ENCODE peak calls at places on chromosomes 16 and 17, in nine cellular contexts. One of them, this sample, is unnamed.

GRCh38 chr16:30659507-30660423 is 1.5 kb downstream of the FBRS start:
- DNase-seq in left lung: peak; percentile 58
- DNase-seq in nephron progenitor cell: peak; percentile 74
- DNase-seq in caudate nucleus: peak; percentile 20
- DNase-seq in iris pigment epithelial cell: peak; percentile 14
- DNase-seq in cardiac muscle cell: no peak
- DNase-seq in BJ: no peak
- DNase-seq in islet precursor cell: no peak
- DNase-seq in activated T-helper 1 cell treated with Interleukin-2 at 50 U/mL for 16 hours: peak; percentile 19
- DNase-seq in this sample: no peak

GRCh38 chr16:66275795-66276428 is 90.6 kb upstream of the CDH5 start:
- DNase-seq in left lung: no peak
- DNase-seq in nephron progenitor cell: peak; percentile 47
- DNase-seq in caudate nucleus: peak; percentile 6
- DNase-seq in iris pigment epithelial cell: peak; percentile 74
- DNase-seq in cardiac muscle cell: peak; percentile 87
- DNase-seq in BJ: no peak
- DNase-seq in islet precursor cell: peak; percentile 93
- DNase-seq in activated T-helper 1 cell treated with Interleukin-2 at 50 U/mL for 16 hours: no peak
- DNase-seq in this sample: no peak

GRCh38 chr16:7268182-7268581 is 64.5 kb upstream of the RBFOX1 start:
- DNase-seq in left lung: no peak
- DNase-seq in nephron progenitor cell: peak; percentile 56
- DNase-seq in caudate nucleus: no peak
- DNase-seq in iris pigment epithelial cell: peak; percentile 3
- DNase-seq in cardiac muscle cell: no peak
- DNase-seq in BJ: no peak
- DNase-seq in islet precursor cell: peak; percentile 74
- DNase-seq in activated T-helper 1 cell treated with Interleukin-2 at 50 U/mL for 16 hours: no peak
- DNase-seq in this sample: no peak

GRCh38 chr17:31490019-31490383 is 98.5 kb downstream of the RAB11FIP4 start:
- DNase-seq in left lung: no peak
- DNase-seq in nephron progenitor cell: no peak
- DNase-seq in caudate nucleus: no peak
- DNase-seq in iris pigment epithelial cell: no peak
- DNase-seq in cardiac muscle cell: no peak
- DNase-seq in BJ: no peak
- DNase-seq in islet precursor cell: no peak
- DNase-seq in activated T-helper 1 cell treated with Interleukin-2 at 50 U/mL for 16 hours: no peak
- DNase-seq in this sample: no peak

GRCh38 chr17:73172252-73172651 is 7.4 kb downstream of the SSTR2 start:
- DNase-seq in left lung: no peak
- DNase-seq in nephron progenitor cell: no peak
- DNase-seq in caudate nucleus: peak; percentile 2
- DNase-seq in iris pigment epithelial cell: no peak
- DNase-seq in cardiac muscle cell: no peak
- DNase-seq in BJ: no peak
- DNase-seq in islet precursor cell: no peak
- DNase-seq in activated T-helper 1 cell treated with Interleukin-2 at 50 U/mL for 16 hours: no peak
- DNase-seq in this sample: no peak

GRCh38 chr17:17041018-17041521 is 1.2 kb upstream of the MPRIP start:
- DNase-seq in left lung: peak; percentile 22
- DNase-seq in nephron progenitor cell: no peak
- DNase-seq in caudate nucleus: peak; percentile 67
- DNase-seq in iris pigment epithelial cell: no peak
- DNase-seq in cardiac muscle cell: no peak
- DNase-seq in BJ: no peak
- DNase-seq in islet precursor cell: peak; percentile 90
- DNase-seq in activated T-helper 1 cell treated with Interleukin-2 at 50 U/mL for 16 hours: no peak
- DNase-seq in this sample: no peak

GRCh38 chr17:19238167-19238505 is 970 bp downstream of the EPN2 start:
- DNase-seq in left lung: peak; percentile 37
- DNase-seq in nephron progenitor cell: peak; percentile 41
- DNase-seq in caudate nucleus: peak; percentile 53
- DNase-seq in iris pigment epithelial cell: no peak
- DNase-seq in cardiac muscle cell: no peak
- DNase-seq in BJ: no peak
- DNase-seq in islet precursor cell: peak; percentile 74
- DNase-seq in activated T-helper 1 cell treated with Interleukin-2 at 50 U/mL for 16 hours: no peak
- DNase-seq in this sample: no peak

GRCh38 chr16:86903068-86903467 is 324.7 kb downstream of the FOXL1 start:
- DNase-seq in left lung: no peak
- DNase-seq in nephron progenitor cell: no peak
- DNase-seq in caudate nucleus: no peak
- DNase-seq in iris pigment epithelial cell: no peak
- DNase-seq in cardiac muscle cell: no peak
- DNase-seq in BJ: no peak
- DNase-seq in islet precursor cell: no peak
- DNase-seq in activated T-helper 1 cell treated with Interleukin-2 at 50 U/mL for 16 hours: no peak
- DNase-seq in this sample: no peak

GRCh38 chr17:80761421-80761871 is 216.8 kb downstream of the RPTOR start:
- DNase-seq in left lung: peak; percentile 23
- DNase-seq in nephron progenitor cell: no peak
- DNase-seq in caudate nucleus: no peak
- DNase-seq in iris pigment epithelial cell: peak; percentile 80
- DNase-seq in cardiac muscle cell: peak; percentile 61
- DNase-seq in BJ: no peak
- DNase-seq in islet precursor cell: peak; percentile 83
- DNase-seq in activated T-helper 1 cell treated with Interleukin-2 at 50 U/mL for 16 hours: peak; percentile 54
- DNase-seq in this sample: no peak

GRCh38 chr17:40524243-40524965 is 23.0 kb upstream of the TNS4 start:
- DNase-seq in left lung: no peak
- DNase-seq in nephron progenitor cell: no peak
- DNase-seq in caudate nucleus: no peak
- DNase-seq in iris pigment epithelial cell: no peak
- DNase-seq in cardiac muscle cell: no peak
- DNase-seq in BJ: no peak
- DNase-seq in islet precursor cell: no peak
- DNase-seq in activated T-helper 1 cell treated with Interleukin-2 at 50 U/mL for 16 hours: no peak
- DNase-seq in this sample: no peak

GRCh38 chr17:14310101-14310500 is 9.2 kb downstream of the HS3ST3B1 start:
- DNase-seq in left lung: no peak
- DNase-seq in nephron progenitor cell: no peak
- DNase-seq in caudate nucleus: no peak
- DNase-seq in iris pigment epithelial cell: no peak
- DNase-seq in cardiac muscle cell: no peak
- DNase-seq in BJ: no peak
- DNase-seq in islet precursor cell: peak; percentile 66
- DNase-seq in activated T-helper 1 cell treated with Interleukin-2 at 50 U/mL for 16 hours: no peak
- DNase-seq in this sample: no peak

GRCh38 chr17:42809250-42809649 is 10.6 kb downstream of the CNTD1 start:
- DNase-seq in left lung: no peak
- DNase-seq in nephron progenitor cell: no peak
- DNase-seq in caudate nucleus: peak; percentile 57
- DNase-seq in iris pigment epithelial cell: peak; percentile 95
- DNase-seq in cardiac muscle cell: peak; percentile 85
- DNase-seq in BJ: peak; percentile 37
- DNase-seq in islet precursor cell: peak; percentile 19
- DNase-seq in activated T-helper 1 cell treated with Interleukin-2 at 50 U/mL for 16 hours: no peak
- DNase-seq in this sample: peak; percentile 73

GRCh38 chr16:21159281-21159951 is 942 bp downstream of the LDAF1 start:
- DNase-seq in left lung: peak; percentile 76
- DNase-seq in nephron progenitor cell: peak; percentile 55
- DNase-seq in caudate nucleus: peak; percentile 53
- DNase-seq in iris pigment epithelial cell: peak; percentile 17
- DNase-seq in cardiac muscle cell: no peak
- DNase-seq in BJ: no peak
- DNase-seq in islet precursor cell: peak; percentile 73
- DNase-seq in activated T-helper 1 cell treated with Interleukin-2 at 50 U/mL for 16 hours: no peak
- DNase-seq in this sample: no peak

GRCh38 chr16:89897204-89897603 is 21.5 kb upstream of the MC1R start:
- DNase-seq in left lung: no peak
- DNase-seq in nephron progenitor cell: no peak
- DNase-seq in caudate nucleus: no peak
- DNase-seq in iris pigment epithelial cell: no peak
- DNase-seq in cardiac muscle cell: no peak
- DNase-seq in BJ: no peak
- DNase-seq in islet precursor cell: no peak
- DNase-seq in activated T-helper 1 cell treated with Interleukin-2 at 50 U/mL for 16 hours: no peak
- DNase-seq in this sample: no peak

GRCh38 chr17:81579821-81580321 is 27.7 kb upstream of the FAAP100 start:
- DNase-seq in left lung: no peak
- DNase-seq in nephron progenitor cell: no peak
- DNase-seq in caudate nucleus: no peak
- DNase-seq in iris pigment epithelial cell: peak; percentile 92
- DNase-seq in cardiac muscle cell: peak; percentile 69
- DNase-seq in BJ: no peak
- DNase-seq in islet precursor cell: no peak
- DNase-seq in activated T-helper 1 cell treated with Interleukin-2 at 50 U/mL for 16 hours: no peak
- DNase-seq in this sample: peak; percentile 34

GRCh38 chr16:85460252-85460982 is 152.7 kb upstream of the GSE1 start:
- DNase-seq in left lung: no peak
- DNase-seq in nephron progenitor cell: peak; percentile 49
- DNase-seq in caudate nucleus: no peak
- DNase-seq in iris pigment epithelial cell: peak; percentile 15
- DNase-seq in cardiac muscle cell: peak; percentile 73
- DNase-seq in BJ: no peak
- DNase-seq in islet precursor cell: no peak
- DNase-seq in activated T-helper 1 cell treated with Interleukin-2 at 50 U/mL for 16 hours: no peak
- DNase-seq in this sample: no peak

GRCh38 chr17:16449121-16449570 is 33.8 kb downstream of the TRPV2 start:
- DNase-seq in left lung: no peak
- DNase-seq in nephron progenitor cell: no peak
- DNase-seq in caudate nucleus: no peak
- DNase-seq in iris pigment epithelial cell: peak; percentile 85
- DNase-seq in cardiac muscle cell: peak; percentile 27
- DNase-seq in BJ: no peak
- DNase-seq in islet precursor cell: no peak
- DNase-seq in activated T-helper 1 cell treated with Interleukin-2 at 50 U/mL for 16 hours: no peak
- DNase-seq in this sample: no peak

GRCh38 chr17:79353548-79353947 is 257.3 kb downstream of the RBFOX3 start:
- DNase-seq in left lung: no peak
- DNase-seq in nephron progenitor cell: no peak
- DNase-seq in caudate nucleus: no peak
- DNase-seq in iris pigment epithelial cell: no peak
- DNase-seq in cardiac muscle cell: no peak
- DNase-seq in BJ: no peak
- DNase-seq in islet precursor cell: no peak
- DNase-seq in activated T-helper 1 cell treated with Interleukin-2 at 50 U/mL for 16 hours: no peak
- DNase-seq in this sample: no peak

GRCh38 chr17:66301864-66302741 is at the start of gene PRKCA:
- DNase-seq in left lung: peak; percentile 75
- DNase-seq in nephron progenitor cell: peak; percentile 82
- DNase-seq in caudate nucleus: peak; percentile 78
- DNase-seq in iris pigment epithelial cell: peak; percentile 78
- DNase-seq in cardiac muscle cell: peak; percentile 85
- DNase-seq in BJ: no peak
- DNase-seq in islet precursor cell: peak; percentile 83
- DNase-seq in activated T-helper 1 cell treated with Interleukin-2 at 50 U/mL for 16 hours: peak; percentile 68
- DNase-seq in this sample: no peak

GRCh38 chr16:56682703-56683397 is 580 bp downstream of the MT1X start:
- DNase-seq in left lung: no peak
- DNase-seq in nephron progenitor cell: no peak
- DNase-seq in caudate nucleus: no peak
- DNase-seq in iris pigment epithelial cell: no peak
- DNase-seq in cardiac muscle cell: no peak
- DNase-seq in BJ: no peak
- DNase-seq in islet precursor cell: no peak
- DNase-seq in activated T-helper 1 cell treated with Interleukin-2 at 50 U/mL for 16 hours: no peak
- DNase-seq in this sample: no peak

GRCh38 chr16:74923766-74924460 is 61.0 kb downstream of the WDR59 start:
- DNase-seq in left lung: no peak
- DNase-seq in nephron progenitor cell: no peak
- DNase-seq in caudate nucleus: no peak
- DNase-seq in iris pigment epithelial cell: no peak
- DNase-seq in cardiac muscle cell: peak; percentile 21
- DNase-seq in BJ: no peak
- DNase-seq in islet precursor cell: no peak
- DNase-seq in activated T-helper 1 cell treated with Interleukin-2 at 50 U/mL for 16 hours: no peak
- DNase-seq in this sample: no peak

GRCh38 chr17:65183736-65184135 is 46.6 kb downstream of the RGS9 start:
- DNase-seq in left lung: no peak
- DNase-seq in nephron progenitor cell: no peak
- DNase-seq in caudate nucleus: no peak
- DNase-seq in iris pigment epithelial cell: peak; percentile 55
- DNase-seq in cardiac muscle cell: peak; percentile 71
- DNase-seq in BJ: no peak
- DNase-seq in islet precursor cell: peak; percentile 85
- DNase-seq in activated T-helper 1 cell treated with Interleukin-2 at 50 U/mL for 16 hours: no peak
- DNase-seq in this sample: peak; percentile 56

GRCh38 chr16:66204761-66205160 is 161.7 kb upstream of the CDH5 start:
- DNase-seq in left lung: no peak
- DNase-seq in nephron progenitor cell: no peak
- DNase-seq in caudate nucleus: no peak
- DNase-seq in iris pigment epithelial cell: peak; percentile 22
- DNase-seq in cardiac muscle cell: peak; percentile 86
- DNase-seq in BJ: peak; percentile 47
- DNase-seq in islet precursor cell: no peak
- DNase-seq in activated T-helper 1 cell treated with Interleukin-2 at 50 U/mL for 16 hours: no peak
- DNase-seq in this sample: no peak

GRCh38 chr16:71995038-71995437 is 5.2 kb downstream of the PKD1L3 start:
- DNase-seq in left lung: no peak
- DNase-seq in nephron progenitor cell: no peak
- DNase-seq in caudate nucleus: no peak
- DNase-seq in iris pigment epithelial cell: no peak
- DNase-seq in cardiac muscle cell: no peak
- DNase-seq in BJ: no peak
- DNase-seq in islet precursor cell: no peak
- DNase-seq in activated T-helper 1 cell treated with Interleukin-2 at 50 U/mL for 16 hours: no peak
- DNase-seq in this sample: no peak

GRCh38 chr16:20911361-20911760 is 10.8 kb downstream of the LYRM1 start:
- DNase-seq in left lung: no peak
- DNase-seq in nephron progenitor cell: no peak
- DNase-seq in caudate nucleus: no peak
- DNase-seq in iris pigment epithelial cell: peak; percentile 49
- DNase-seq in cardiac muscle cell: peak; percentile 38
- DNase-seq in BJ: no peak
- DNase-seq in islet precursor cell: no peak
- DNase-seq in activated T-helper 1 cell treated with Interleukin-2 at 50 U/mL for 16 hours: no peak
- DNase-seq in this sample: no peak

GRCh38 chr17:4492762-4493561 is 5.7 kb upstream of the SPNS2 start:
- DNase-seq in left lung: no peak
- DNase-seq in nephron progenitor cell: peak; percentile 97
- DNase-seq in caudate nucleus: peak; percentile 62
- DNase-seq in iris pigment epithelial cell: peak; percentile 10
- DNase-seq in cardiac muscle cell: peak; percentile 48
- DNase-seq in BJ: no peak
- DNase-seq in islet precursor cell: peak; percentile 99
- DNase-seq in activated T-helper 1 cell treated with Interleukin-2 at 50 U/mL for 16 hours: no peak
- DNase-seq in this sample: no peak

GRCh38 chr16:11403534-11403795 is 58.2 kb downstream of the RMI2 start:
- DNase-seq in left lung: no peak
- DNase-seq in nephron progenitor cell: no peak
- DNase-seq in caudate nucleus: no peak
- DNase-seq in iris pigment epithelial cell: no peak
- DNase-seq in cardiac muscle cell: no peak
- DNase-seq in BJ: no peak
- DNase-seq in islet precursor cell: peak; percentile 54
- DNase-seq in activated T-helper 1 cell treated with Interleukin-2 at 50 U/mL for 16 hours: no peak
- DNase-seq in this sample: no peak

GRCh38 chr17:61476476-61477203 is 24.4 kb downstream of the TBX4 start:
- DNase-seq in left lung: peak; percentile 19
- DNase-seq in nephron progenitor cell: no peak
- DNase-seq in caudate nucleus: no peak
- DNase-seq in iris pigment epithelial cell: no peak
- DNase-seq in cardiac muscle cell: no peak
- DNase-seq in BJ: no peak
- DNase-seq in islet precursor cell: peak; percentile 52
- DNase-seq in activated T-helper 1 cell treated with Interleukin-2 at 50 U/mL for 16 hours: no peak
- DNase-seq in this sample: no peak

GRCh38 chr17:55482591-55483389 is 28.5 kb downstream of the SMIM36 start:
- DNase-seq in left lung: no peak
- DNase-seq in nephron progenitor cell: no peak
- DNase-seq in caudate nucleus: no peak
- DNase-seq in iris pigment epithelial cell: no peak
- DNase-seq in cardiac muscle cell: no peak
- DNase-seq in BJ: no peak
- DNase-seq in islet precursor cell: no peak
- DNase-seq in activated T-helper 1 cell treated with Interleukin-2 at 50 U/mL for 16 hours: no peak
- DNase-seq in this sample: no peak

GRCh38 chr17:7842380-7842949 is 8.4 kb downstream of the KDM6B start:
- DNase-seq in left lung: peak; percentile 89
- DNase-seq in nephron progenitor cell: no peak
- DNase-seq in caudate nucleus: no peak
- DNase-seq in iris pigment epithelial cell: peak; percentile 97
- DNase-seq in cardiac muscle cell: peak; percentile 89
- DNase-seq in BJ: no peak
- DNase-seq in islet precursor cell: peak; percentile 91
- DNase-seq in activated T-helper 1 cell treated with Interleukin-2 at 50 U/mL for 16 hours: peak; percentile 80
- DNase-seq in this sample: no peak

GRCh38 chr17:4796550-4796915 is 569 bp downstream of the PSMB6 start:
- DNase-seq in left lung: no peak
- DNase-seq in nephron progenitor cell: peak; percentile 57
- DNase-seq in caudate nucleus: no peak
- DNase-seq in iris pigment epithelial cell: peak; percentile 58
- DNase-seq in cardiac muscle cell: peak; percentile 45
- DNase-seq in BJ: no peak
- DNase-seq in islet precursor cell: peak; percentile 84
- DNase-seq in activated T-helper 1 cell treated with Interleukin-2 at 50 U/mL for 16 hours: no peak
- DNase-seq in this sample: no peak